ENCODE peak calls at places on chromosome 4, in five cellular contexts. R is NCI-H1048, N is astrocyte of the spinal cord, H is endothelial cell, Q is A549. P is an unnamed sample.

GRCh38 chr4:75675004-75675531 is 1.9 kb upstream of the G3BP2 start:
- DNase-seq in R (no peak), N (no peak), H (no peak), Q (no peak), P (no peak)

GRCh38 chr4:72641611-72642010 is 72.6 kb upstream of the ADAMTS3 start:
- DNase-seq in R (no peak), N (no peak), H (no peak), Q (no peak), P (no peak)

GRCh38 chr4:42786350-42787070 is 106.0 kb upstream of the GRXCR1 start:
- DNase-seq in R (no peak), N (no peak), H (no peak), Q (no peak), P (no peak)

GRCh38 chr4:8938137-8938536 is 66.5 kb upstream of the HMX1 start:
- DNase-seq in R (no peak), N (no peak), H (no peak), Q (no peak), P (no peak)

GRCh38 chr4:183658362-183659028 is 490 bp downstream of the RWDD4 start:
- DNase-seq in R (no peak), N (peak), H (peak), Q (no peak), P (peak)

GRCh38 chr4:16692021-16692420 is 206.4 kb downstream of the LDB2 start:
- DNase-seq in R (no peak), N (no peak), H (no peak), Q (no peak), P (no peak)

GRCh38 chr4:107747748-107748486 is 27.9 kb upstream of the PAPSS1 start:
- DNase-seq in R (no peak), N (no peak), H (no peak), Q (no peak), P (no peak)

GRCh38 chr4:121741751-121742150 is 23.2 kb downstream of the SMIM43 start:
- DNase-seq in R (no peak), N (no peak), H (no peak), Q (no peak), P (no peak)

GRCh38 chr4:52372269-52372668 is 286.8 kb downstream of the USP46 start:
- DNase-seq in R (no peak), N (no peak), H (no peak), Q (no peak), P (no peak)

GRCh38 chr4:99457270-99457669 is 22.1 kb upstream of the ADH7 start:
- DNase-seq in R (no peak), N (no peak), H (no peak), Q (no peak), P (no peak)

GRCh38 chr4:25888781-25889180 is 25.2 kb upstream of the SMIM20 start:
- DNase-seq in R (no peak), N (peak), H (no peak), Q (no peak), P (no peak)

GRCh38 chr4:76665139-76665538 is 230.1 kb downstream of the SHROOM3 start:
- DNase-seq in R (no peak), N (peak), H (no peak), Q (peak), P (no peak)

GRCh38 chr4:40121515-40121914 is 64.9 kb downstream of the N4BP2 start:
- DNase-seq in R (no peak), N (peak), H (no peak), Q (no peak), P (no peak)

GRCh38 chr4:56723201-56723605 is 42.1 kb upstream of the HOPX start:
- DNase-seq in R (no peak), N (no peak), H (no peak), Q (no peak), P (no peak)

GRCh38 chr4:96983830-96984229 is 1143.9 kb downstream of the PDHA2 start:
- DNase-seq in R (no peak), N (peak), H (no peak), Q (no peak), P (no peak)

GRCh38 chr4:85402371-85402770 is 72.6 kb upstream of the ARHGAP24 start:
- DNase-seq in R (no peak), N (peak), H (no peak), Q (no peak), P (no peak)

GRCh38 chr4:41977709-41978108 is 3.8 kb upstream of the DCAF4L1 start:
- DNase-seq in R (no peak), N (no peak), H (no peak), Q (no peak), P (no peak)

GRCh38 chr4:164438321-164438720 is 315.6 kb upstream of the SMIM31 start:
- DNase-seq in R (no peak), N (peak), H (no peak), Q (no peak), P (no peak)

GRCh38 chr4:22679518-22679897 is 13.2 kb upstream of the GBA3 start:
- DNase-seq in R (no peak), N (no peak), H (no peak), Q (no peak), P (no peak)

GRCh38 chr4:84583871-84584373 is 995 bp downstream of the CDS1 start:
- DNase-seq in R (no peak), N (no peak), H (no peak), Q (peak), P (peak)

GRCh38 chr4:38275331-38275821 is 315.2 kb downstream of the PTTG2 start:
- DNase-seq in R (no peak), N (no peak), H (no peak), Q (no peak), P (no peak)